ENCODE peak calls at places on chromosomes 16 and 17, in six cellular contexts. Z is HCT116, G is RPMI7951, N is nephron progenitor cell, H is substantia nigra, Y is iris pigment epithelial cell. B is an unnamed sample.

GRCh38 chr16:85245307-85246172 is 133.3 kb upstream of the CIBAR2 start:
- DNase-seq in Y (peak; percentile 67), N (peak; percentile 74), Z (peak; percentile 57), G (peak; percentile 65), H (peak; percentile 17), B (peak; percentile 90)

GRCh38 chr17:78723001-78723796 is 58.9 kb downstream of the CYTH1 start:
- DNase-seq in N (peak; percentile 70), Y (no peak), Z (no peak), G (no peak), H (peak; percentile 92), B (peak; percentile 94)

GRCh38 chr17:81648707-81649085 is 7.6 kb downstream of the PDE6G start:
- DNase-seq in N (no peak), H (no peak), Z (no peak), Y (no peak), G (no peak), B (no peak)

GRCh38 chr16:58487566-58488351 is 12.2 kb upstream of the NDRG4 start:
- DNase-seq in H (peak; percentile 82), Z (peak; percentile 56), G (peak; percentile 63), N (peak; percentile 94), Y (peak; percentile 67), B (peak; percentile 94)

GRCh38 chr17:75352079-75352569 is 53.4 kb downstream of the GRB2 start:
- DNase-seq in Y (no peak), G (no peak), Z (no peak), N (peak; percentile 69), H (peak; percentile 24), B (peak; percentile 22)

GRCh38 chr16:8998114-8998513 is 34.4 kb upstream of the USP7 start:
- DNase-seq in N (no peak), Y (peak; percentile 81), G (peak; percentile 51), H (no peak), Z (no peak), B (no peak)

GRCh38 chr17:45651145-45651713 is 132.9 kb upstream of the CRHR1 start:
- DNase-seq in Z (no peak), Y (no peak), G (no peak), N (no peak), H (no peak), B (no peak)

GRCh38 chr17:18957831-18958230 is 5.9 kb downstream of the SLC5A10 start:
- DNase-seq in H (no peak), G (no peak), N (no peak), Z (no peak), Y (no peak), B (no peak)

GRCh38 chr16:1101133-1101532 is 5.1 kb upstream of the C1QTNF8 start:
- DNase-seq in G (no peak), N (no peak), H (no peak), Y (no peak), Z (no peak), B (peak; percentile 39)

GRCh38 chr17:59837362-59838195 is 55.2 kb downstream of the TUBD1 start:
- DNase-seq in Z (peak; percentile 100), H (no peak), Y (peak; percentile 100), G (peak; percentile 100), N (peak; percentile 13), B (peak; percentile 18)

GRCh38 chr16:80433617-80434016 is 107.2 kb upstream of the DYNLRB2 start:
- DNase-seq in G (peak; percentile 57), H (no peak), Z (no peak), Y (no peak), N (no peak), B (no peak)

GRCh38 chr17:80760501-80760900 is 215.9 kb downstream of the RPTOR start:
- DNase-seq in N (no peak), G (no peak), H (no peak), Z (no peak), Y (no peak), B (no peak)

GRCh38 chr16:705748-706188 is at the start of gene FBXL16:
- DNase-seq in Z (no peak), Y (no peak), H (peak; percentile 80), G (no peak), N (peak; percentile 58), B (no peak)

GRCh38 chr16:20884240-20884556 is 16.0 kb downstream of the DCUN1D3 start:
- DNase-seq in Z (no peak), Y (peak; percentile 91), N (no peak), G (peak; percentile 65), H (no peak), B (no peak)

GRCh38 chr16:11824362-11824761 is 27.0 kb downstream of the RSL1D1 start:
- DNase-seq in Z (no peak), H (no peak), G (peak; percentile 43), Y (no peak), N (no peak), B (no peak)

GRCh38 chr17:16286947-16287562 is 66.2 kb downstream of the CENPV start:
- DNase-seq in Z (no peak), N (no peak), G (peak; percentile 29), Y (no peak), H (no peak), B (no peak)

GRCh38 chr16:85137323-85138072 is 25.2 kb upstream of the CIBAR2 start:
- DNase-seq in Z (no peak), H (peak; percentile 92), G (peak; percentile 89), N (peak; percentile 64), Y (peak; percentile 86), B (peak; percentile 66)